ENCODE peak calls at places on chromosomes 4 and X, in eight cellular contexts. One of them, this sample, is unnamed.
A peak's percentile ranks its signal among the peaks of the same experiment; 100 is the strongest.

GRCh38 chr4:168608771-168609170 is 111.9 kb downstream of the PALLD start:
- DNase-seq in Calu3: no peak
- DNase-seq in HepG2: no peak
- DNase-seq in progenitor cell of endocrine pancreas: no peak
- DNase-seq in SJSA1: no peak
- DNase-seq in Right ventricle myocardium inferior: no peak
- DNase-seq in RCC 7860: no peak
- DNase-seq in MM.1S: no peak
- DNase-seq in this sample: no peak

GRCh38 chr4:105417624-105418023 is 56.2 kb downstream of the PPA2 start:
- DNase-seq in Calu3: no peak
- DNase-seq in HepG2: peak; percentile 85
- DNase-seq in progenitor cell of endocrine pancreas: no peak
- DNase-seq in SJSA1: no peak
- DNase-seq in Right ventricle myocardium inferior: no peak
- DNase-seq in RCC 7860: no peak
- DNase-seq in MM.1S: no peak
- DNase-seq in this sample: no peak

GRCh38 chrX:153922932-153923857 is 2.9 kb downstream of the ARHGAP4 start:
- DNase-seq in Calu3: peak; percentile 74
- DNase-seq in HepG2: no peak
- DNase-seq in progenitor cell of endocrine pancreas: no peak
- DNase-seq in SJSA1: peak; percentile 11
- DNase-seq in Right ventricle myocardium inferior: peak; percentile 89
- DNase-seq in RCC 7860: peak; percentile 22
- DNase-seq in MM.1S: no peak
- DNase-seq in this sample: no peak

GRCh38 chr4:25330905-25331816 is 18.6 kb downstream of the ZCCHC4 start:
- DNase-seq in Calu3: no peak
- DNase-seq in HepG2: no peak
- DNase-seq in progenitor cell of endocrine pancreas: no peak
- DNase-seq in SJSA1: no peak
- DNase-seq in Right ventricle myocardium inferior: no peak
- DNase-seq in RCC 7860: no peak
- DNase-seq in MM.1S: peak; percentile 50
- DNase-seq in this sample: no peak

GRCh38 chr4:21226637-21227538 is 526.6 kb downstream of the PACRGL start:
- DNase-seq in Calu3: no peak
- DNase-seq in HepG2: no peak
- DNase-seq in progenitor cell of endocrine pancreas: no peak
- DNase-seq in SJSA1: no peak
- DNase-seq in Right ventricle myocardium inferior: no peak
- DNase-seq in RCC 7860: no peak
- DNase-seq in MM.1S: no peak
- DNase-seq in this sample: no peak

GRCh38 chr4:142405021-142405991 is 440.8 kb downstream of the INPP4B start:
- DNase-seq in Calu3: peak; percentile 15
- DNase-seq in HepG2: no peak
- DNase-seq in progenitor cell of endocrine pancreas: no peak
- DNase-seq in SJSA1: peak; percentile 66
- DNase-seq in Right ventricle myocardium inferior: peak; percentile 28
- DNase-seq in RCC 7860: no peak
- DNase-seq in MM.1S: peak; percentile 23
- DNase-seq in this sample: peak; percentile 95

GRCh38 chr4:66558651-66559050 is 888.4 kb upstream of the EPHA5 start:
- DNase-seq in Calu3: no peak
- DNase-seq in HepG2: no peak
- DNase-seq in progenitor cell of endocrine pancreas: no peak
- DNase-seq in SJSA1: peak; percentile 63
- DNase-seq in Right ventricle myocardium inferior: no peak
- DNase-seq in RCC 7860: no peak
- DNase-seq in MM.1S: no peak
- DNase-seq in this sample: no peak

GRCh38 chr4:156971623-156972369 is at the start of gene PDGFC:
- DNase-seq in Calu3: peak; percentile 85
- DNase-seq in HepG2: peak; percentile 63
- DNase-seq in progenitor cell of endocrine pancreas: peak; percentile 89
- DNase-seq in SJSA1: peak; percentile 78
- DNase-seq in Right ventricle myocardium inferior: peak; percentile 89
- DNase-seq in RCC 7860: peak; percentile 46
- DNase-seq in MM.1S: peak; percentile 66
- DNase-seq in this sample: peak; percentile 44

GRCh38 chr4:87089368-87089767 is 131.1 kb downstream of the KLHL8 start:
- DNase-seq in Calu3: no peak
- DNase-seq in HepG2: peak; percentile 66
- DNase-seq in progenitor cell of endocrine pancreas: no peak
- DNase-seq in SJSA1: no peak
- DNase-seq in Right ventricle myocardium inferior: no peak
- DNase-seq in RCC 7860: no peak
- DNase-seq in MM.1S: no peak
- DNase-seq in this sample: no peak

GRCh38 chrX:153459976-153460375 is 10.4 kb downstream of the HAUS7 start:
- DNase-seq in Calu3: no peak
- DNase-seq in HepG2: peak; percentile 23
- DNase-seq in progenitor cell of endocrine pancreas: no peak
- DNase-seq in SJSA1: no peak
- DNase-seq in Right ventricle myocardium inferior: no peak
- DNase-seq in RCC 7860: no peak
- DNase-seq in MM.1S: no peak
- DNase-seq in this sample: peak; percentile 54

GRCh38 chrX:63664741-63665140 is 120.3 kb downstream of the ARHGEF9 start:
- DNase-seq in Calu3: no peak
- DNase-seq in HepG2: no peak
- DNase-seq in progenitor cell of endocrine pancreas: no peak
- DNase-seq in SJSA1: peak; percentile 10
- DNase-seq in Right ventricle myocardium inferior: no peak
- DNase-seq in RCC 7860: no peak
- DNase-seq in MM.1S: no peak
- DNase-seq in this sample: no peak

GRCh38 chr4:140052050-140052449 is 101.9 kb downstream of the MAML3 start:
- DNase-seq in Calu3: peak; percentile 42
- DNase-seq in HepG2: peak; percentile 10
- DNase-seq in progenitor cell of endocrine pancreas: no peak
- DNase-seq in SJSA1: no peak
- DNase-seq in Right ventricle myocardium inferior: peak; percentile 62
- DNase-seq in RCC 7860: no peak
- DNase-seq in MM.1S: peak; percentile 44
- DNase-seq in this sample: no peak

GRCh38 chr4:1081689-1082040 is 31.7 kb downstream of the RNF212 start:
- DNase-seq in Calu3: no peak
- DNase-seq in HepG2: no peak
- DNase-seq in progenitor cell of endocrine pancreas: no peak
- DNase-seq in SJSA1: no peak
- DNase-seq in Right ventricle myocardium inferior: no peak
- DNase-seq in RCC 7860: peak; percentile 53
- DNase-seq in MM.1S: no peak
- DNase-seq in this sample: no peak

GRCh38 chr4:6360385-6360784 is 90.7 kb downstream of the WFS1 start:
- DNase-seq in Calu3: no peak
- DNase-seq in HepG2: no peak
- DNase-seq in progenitor cell of endocrine pancreas: no peak
- DNase-seq in SJSA1: no peak
- DNase-seq in Right ventricle myocardium inferior: peak; percentile 63
- DNase-seq in RCC 7860: no peak
- DNase-seq in MM.1S: no peak
- DNase-seq in this sample: no peak

GRCh38 chr4:88735554-88735953 is 37.9 kb upstream of the NAP1L5 start:
- DNase-seq in Calu3: no peak
- DNase-seq in HepG2: no peak
- DNase-seq in progenitor cell of endocrine pancreas: no peak
- DNase-seq in SJSA1: no peak
- DNase-seq in Right ventricle myocardium inferior: no peak
- DNase-seq in RCC 7860: no peak
- DNase-seq in MM.1S: no peak
- DNase-seq in this sample: no peak